ENCODE peak calls at places on chromosomes 12 and 14, in ten cellular contexts. B is NCI-H1930; L is DMS153; F is GM23248; A is stromal cell of bone marrow; W is NCI-H460; Y is central memory CD8-positive, alpha-beta T cell; G is activated T-cell treated with anti-CD3 and anti-CD28 coated beads, Interleukin-2, amount 50 U/mL, for 72 hours; V is NCI-H510A treated with DMSO at 0.1 percent for 48 hours; I is stimulated activated CD8-positive, alpha-beta memory T cell treated with anti-CD3 and anti-CD28 coated beads, Interleukin-4, amount 100 ng/mL, for 1 hour. O is an unnamed sample.

GRCh38 chr12:56723889-56724659 is 1.0 kb downstream of the NACA start:
- DNase-seq in B (no peak), L (no peak), F (peak; percentile 95), A (peak; percentile 72), W (peak; percentile 29), Y (no peak), G (peak; percentile 23), V (no peak), I (no peak), O (no peak)

GRCh38 chr12:55906056-55906455 is 21.6 kb downstream of the PYM1 start:
- DNase-seq in B (no peak), L (no peak), F (peak; percentile 75), A (no peak), W (no peak), Y (no peak), G (no peak), V (no peak), I (no peak), O (no peak)

GRCh38 chr14:104115691-104116543 is 22.5 kb upstream of the KIF26A start:
- DNase-seq in B (no peak), L (no peak), F (no peak), A (no peak), W (no peak), Y (no peak), G (no peak), V (no peak), I (no peak), O (no peak)

GRCh38 chr12:80632835-80633234 is 74.6 kb upstream of the MYF6 start:
- DNase-seq in B (no peak), L (no peak), F (peak; percentile 19), A (no peak), W (peak; percentile 26), Y (no peak), G (no peak), V (peak; percentile 24), I (no peak), O (no peak)

GRCh38 chr12:77377116-77377515 is 311.7 kb upstream of the E2F7 start:
- DNase-seq in B (no peak), L (no peak), F (peak; percentile 75), A (peak; percentile 47), W (no peak), Y (no peak), G (no peak), V (no peak), I (no peak), O (no peak)

GRCh38 chr12:93015970-93016751 is 87.1 kb upstream of the EEA1 start:
- DNase-seq in B (no peak), L (peak; percentile 28), F (no peak), A (no peak), W (no peak), Y (no peak), G (no peak), V (no peak), I (no peak), O (no peak)

GRCh38 chr12:105226219-105226618 is 9.8 kb downstream of the APPL2 start:
- DNase-seq in B (no peak), L (no peak), F (peak; percentile 98), A (peak; percentile 98), W (no peak), Y (no peak), G (peak; percentile 17), V (no peak), I (no peak), O (no peak)

GRCh38 chr12:55703288-55703687 is 4.4 kb downstream of the ITGA7 start:
- DNase-seq in B (no peak), L (no peak), F (no peak), A (no peak), W (no peak), Y (no peak), G (no peak), V (no peak), I (no peak), O (no peak)

GRCh38 chr12:14930299-14930698 is 8.0 kb downstream of the ERP27 start:
- DNase-seq in B (no peak), L (no peak), F (no peak), A (no peak), W (no peak), Y (no peak), G (no peak), V (no peak), I (no peak), O (no peak)

GRCh38 chr12:87332987-87333761 is 696.0 kb downstream of the C12orf50 start:
- DNase-seq in B (no peak), L (no peak), F (no peak), A (no peak), W (no peak), Y (no peak), G (no peak), V (no peak), I (no peak), O (no peak)

GRCh38 chr12:49763006-49763591 is 21.7 kb downstream of the TMBIM6 start:
- DNase-seq in B (peak; percentile 24), L (no peak), F (peak; percentile 73), A (peak; percentile 15), W (peak; percentile 62), Y (peak; percentile 75), G (peak; percentile 82), V (peak; percentile 26), I (peak; percentile 61), O (no peak)

GRCh38 chr14:100037351-100037750 is 27.9 kb upstream of the EVL start:
- DNase-seq in B (no peak), L (no peak), F (peak; percentile 56), A (no peak), W (no peak), Y (no peak), G (no peak), V (peak; percentile 18), I (no peak), O (no peak)

GRCh38 chr12:64781374-64782029 is 22.3 kb upstream of the GNS start:
- DNase-seq in B (no peak), L (peak; percentile 30), F (no peak), A (no peak), W (no peak), Y (no peak), G (no peak), V (peak; percentile 73), I (no peak), O (no peak)

O was measured in esophagus squamous epithelium.